ENCODE peak calls at places on chromosomes 2 and 18, in five cellular contexts. One of them, this sample, is unnamed.

GRCh38 chr2:8477511-8478132 is 204.2 kb upstream of the ID2 start:
- DNase-seq in uterus: no peak
- DNase-seq in naive thymus-derived CD4-positive, alpha-beta T cell: peak; percentile 19
- DNase-seq in NB4: peak; percentile 87
- DNase-seq in GM12864: peak; percentile 66
- DNase-seq in this sample: peak; percentile 88

GRCh38 chr2:29839306-29839705 is 82.1 kb downstream of the ALK start:
- DNase-seq in NB4: no peak
- DNase-seq in naive thymus-derived CD4-positive, alpha-beta T cell: no peak
- DNase-seq in GM12864: no peak
- DNase-seq in uterus: no peak
- DNase-seq in this sample: no peak

GRCh38 chr18:63249781-63250180 is 69.8 kb downstream of the BCL2 start:
- DNase-seq in uterus: peak; percentile 50
- DNase-seq in naive thymus-derived CD4-positive, alpha-beta T cell: peak; percentile 53
- DNase-seq in NB4: no peak
- DNase-seq in GM12864: no peak
- DNase-seq in this sample: no peak

GRCh38 chr2:8178916-8179315 is 502.9 kb upstream of the ID2 start:
- DNase-seq in GM12864: no peak
- DNase-seq in naive thymus-derived CD4-positive, alpha-beta T cell: no peak
- DNase-seq in NB4: no peak
- DNase-seq in uterus: no peak
- DNase-seq in this sample: no peak

GRCh38 chr2:119517433-119517832 is 6.8 kb downstream of the SCTR start:
- DNase-seq in uterus: no peak
- DNase-seq in naive thymus-derived CD4-positive, alpha-beta T cell: peak; percentile 25
- DNase-seq in GM12864: peak; percentile 29
- DNase-seq in NB4: peak; percentile 77
- DNase-seq in this sample: no peak

GRCh38 chr18:58569490-58569911 is 59.4 kb downstream of the ALPK2 start:
- DNase-seq in uterus: no peak
- DNase-seq in naive thymus-derived CD4-positive, alpha-beta T cell: no peak
- DNase-seq in NB4: no peak
- DNase-seq in GM12864: no peak
- DNase-seq in this sample: no peak

GRCh38 chr18:48330016-48330991 is 78.9 kb downstream of the ZBTB7C start:
- DNase-seq in GM12864: no peak
- DNase-seq in uterus: no peak
- DNase-seq in NB4: no peak
- DNase-seq in naive thymus-derived CD4-positive, alpha-beta T cell: no peak
- DNase-seq in this sample: peak; percentile 68

GRCh38 chr2:53787255-53787910 is 539 bp downstream of the ERLEC1 start:
- DNase-seq in NB4: peak; percentile 62
- DNase-seq in uterus: no peak
- DNase-seq in naive thymus-derived CD4-positive, alpha-beta T cell: no peak
- DNase-seq in GM12864: no peak
- DNase-seq in this sample: no peak

GRCh38 chr18:11308499-11308898 is 159.1 kb upstream of the PIEZO2 start:
- DNase-seq in GM12864: no peak
- DNase-seq in uterus: no peak
- DNase-seq in NB4: peak; percentile 69
- DNase-seq in naive thymus-derived CD4-positive, alpha-beta T cell: no peak
- DNase-seq in this sample: no peak

GRCh38 chr2:186927185-186927866 is 78.4 kb upstream of the ZSWIM2 start:
- DNase-seq in GM12864: no peak
- DNase-seq in naive thymus-derived CD4-positive, alpha-beta T cell: no peak
- DNase-seq in uterus: no peak
- DNase-seq in NB4: no peak
- DNase-seq in this sample: no peak

GRCh38 chr2:230226090-230226551 is 585 bp downstream of the SP140 start:
- DNase-seq in NB4: peak; percentile 57
- DNase-seq in uterus: no peak
- DNase-seq in naive thymus-derived CD4-positive, alpha-beta T cell: peak; percentile 30
- DNase-seq in GM12864: peak; percentile 78
- DNase-seq in this sample: no peak

GRCh38 chr2:231687133-231687852 is 21.0 kb upstream of the PTMA start:
- DNase-seq in naive thymus-derived CD4-positive, alpha-beta T cell: peak; percentile 70
- DNase-seq in GM12864: no peak
- DNase-seq in uterus: no peak
- DNase-seq in NB4: peak; percentile 95
- DNase-seq in this sample: no peak

GRCh38 chr2:207725815-207726578 is 14.6 kb downstream of the CCNYL1 start:
- DNase-seq in NB4: no peak
- DNase-seq in GM12864: no peak
- DNase-seq in naive thymus-derived CD4-positive, alpha-beta T cell: peak; percentile 37
- DNase-seq in uterus: no peak
- DNase-seq in this sample: no peak

GRCh38 chr2:113277474-113278072 is 1.1 kb downstream of the PAX8 start:
- DNase-seq in GM12864: no peak
- DNase-seq in uterus: no peak
- DNase-seq in NB4: no peak
- DNase-seq in naive thymus-derived CD4-positive, alpha-beta T cell: no peak
- DNase-seq in this sample: no peak

GRCh38 chr18:32576296-32576916 is 105.7 kb upstream of the GAREM1 start:
- DNase-seq in GM12864: no peak
- DNase-seq in NB4: peak; percentile 27
- DNase-seq in naive thymus-derived CD4-positive, alpha-beta T cell: no peak
- DNase-seq in uterus: no peak
- DNase-seq in this sample: no peak

GRCh38 chr2:50729306-50730105 is 302.4 kb downstream of the NRXN1 start:
- DNase-seq in NB4: no peak
- DNase-seq in GM12864: no peak
- DNase-seq in uterus: no peak
- DNase-seq in naive thymus-derived CD4-positive, alpha-beta T cell: no peak
- DNase-seq in this sample: no peak

GRCh38 chr18:64103979-64104378 is 44.9 kb downstream of the LINC00305 start:
- DNase-seq in GM12864: no peak
- DNase-seq in naive thymus-derived CD4-positive, alpha-beta T cell: no peak
- DNase-seq in NB4: no peak
- DNase-seq in uterus: no peak
- DNase-seq in this sample: no peak

GRCh38 chr2:143901185-143901842 is 618.6 kb downstream of the ZEB2 start:
- DNase-seq in naive thymus-derived CD4-positive, alpha-beta T cell: no peak
- DNase-seq in GM12864: no peak
- DNase-seq in NB4: peak; percentile 27
- DNase-seq in uterus: no peak
- DNase-seq in this sample: peak; percentile 55

GRCh38 chr2:8987413-8987812 is 16.1 kb downstream of the MBOAT2 start:
- DNase-seq in GM12864: no peak
- DNase-seq in NB4: no peak
- DNase-seq in uterus: no peak
- DNase-seq in naive thymus-derived CD4-positive, alpha-beta T cell: no peak
- DNase-seq in this sample: no peak

GRCh38 chr2:120879401-120880295 is 144.0 kb downstream of the GLI2 start:
- DNase-seq in uterus: peak; percentile 41
- DNase-seq in GM12864: no peak
- DNase-seq in naive thymus-derived CD4-positive, alpha-beta T cell: no peak
- DNase-seq in NB4: no peak
- DNase-seq in this sample: no peak

GRCh38 chr18:37630326-37630725 is 64.7 kb upstream of the CELF4 start:
- DNase-seq in GM12864: no peak
- DNase-seq in uterus: no peak
- DNase-seq in NB4: no peak
- DNase-seq in naive thymus-derived CD4-positive, alpha-beta T cell: no peak
- DNase-seq in this sample: no peak

GRCh38 chr2:216636570-216637450 is 3.6 kb downstream of the IGFBP2 start:
- DNase-seq in NB4: peak; percentile 64
- DNase-seq in GM12864: no peak
- DNase-seq in uterus: peak; percentile 65
- DNase-seq in naive thymus-derived CD4-positive, alpha-beta T cell: no peak
- DNase-seq in this sample: no peak

GRCh38 chr2:100780203-100781008 is 39.5 kb upstream of the NPAS2 start:
- DNase-seq in uterus: peak; percentile 29
- DNase-seq in GM12864: no peak
- DNase-seq in naive thymus-derived CD4-positive, alpha-beta T cell: no peak
- DNase-seq in NB4: peak; percentile 89
- DNase-seq in this sample: peak; percentile 79

GRCh38 chr2:46296216-46296839 is 879 bp upstream of the EPAS1 start:
- DNase-seq in uterus: peak; percentile 54
- DNase-seq in NB4: peak; percentile 80
- DNase-seq in GM12864: no peak
- DNase-seq in naive thymus-derived CD4-positive, alpha-beta T cell: peak; percentile 22
- DNase-seq in this sample: no peak

GRCh38 chr2:118046628-118047210 is 32.8 kb upstream of the CCDC93 start:
- DNase-seq in GM12864: no peak
- DNase-seq in NB4: peak; percentile 52
- DNase-seq in naive thymus-derived CD4-positive, alpha-beta T cell: peak; percentile 36
- DNase-seq in uterus: no peak
- DNase-seq in this sample: no peak

GRCh38 chr2:19176977-19177376 is 181.4 kb downstream of the OSR1 start:
- DNase-seq in GM12864: no peak
- DNase-seq in uterus: no peak
- DNase-seq in naive thymus-derived CD4-positive, alpha-beta T cell: no peak
- DNase-seq in NB4: no peak
- DNase-seq in this sample: no peak

GRCh38 chr18:34097312-34097711 is 127.4 kb downstream of the NOL4 start:
- DNase-seq in uterus: no peak
- DNase-seq in NB4: no peak
- DNase-seq in GM12864: no peak
- DNase-seq in naive thymus-derived CD4-positive, alpha-beta T cell: no peak
- DNase-seq in this sample: peak; percentile 10

GRCh38 chr2:27636766-27637165 is 7.9 kb downstream of the GPN1 start:
- DNase-seq in GM12864: no peak
- DNase-seq in NB4: peak; percentile 9
- DNase-seq in naive thymus-derived CD4-positive, alpha-beta T cell: no peak
- DNase-seq in uterus: no peak
- DNase-seq in this sample: no peak

GRCh38 chr18:61797691-61798590 is 94.9 kb downstream of the RNF152 start:
- DNase-seq in GM12864: no peak
- DNase-seq in naive thymus-derived CD4-positive, alpha-beta T cell: no peak
- DNase-seq in NB4: no peak
- DNase-seq in uterus: no peak
- DNase-seq in this sample: no peak

GRCh38 chr2:241611062-241611461 is 25.9 kb downstream of the THAP4 start:
- DNase-seq in naive thymus-derived CD4-positive, alpha-beta T cell: no peak
- DNase-seq in NB4: no peak
- DNase-seq in GM12864: no peak
- DNase-seq in uterus: no peak
- DNase-seq in this sample: no peak
- H3K4me3 ChIP-seq in naive thymus-derived CD4-positive, alpha-beta T cell: no peak overlapping the region
- H3K4me3 ChIP-seq in NB4: no peak overlapping the region
- H3K4me3 ChIP-seq in GM12864: no peak overlapping the region
- H3K4me3 ChIP-seq in uterus: no peak overlapping the region
- H3K4me3 ChIP-seq in this sample: no peak overlapping the region

DNA sequence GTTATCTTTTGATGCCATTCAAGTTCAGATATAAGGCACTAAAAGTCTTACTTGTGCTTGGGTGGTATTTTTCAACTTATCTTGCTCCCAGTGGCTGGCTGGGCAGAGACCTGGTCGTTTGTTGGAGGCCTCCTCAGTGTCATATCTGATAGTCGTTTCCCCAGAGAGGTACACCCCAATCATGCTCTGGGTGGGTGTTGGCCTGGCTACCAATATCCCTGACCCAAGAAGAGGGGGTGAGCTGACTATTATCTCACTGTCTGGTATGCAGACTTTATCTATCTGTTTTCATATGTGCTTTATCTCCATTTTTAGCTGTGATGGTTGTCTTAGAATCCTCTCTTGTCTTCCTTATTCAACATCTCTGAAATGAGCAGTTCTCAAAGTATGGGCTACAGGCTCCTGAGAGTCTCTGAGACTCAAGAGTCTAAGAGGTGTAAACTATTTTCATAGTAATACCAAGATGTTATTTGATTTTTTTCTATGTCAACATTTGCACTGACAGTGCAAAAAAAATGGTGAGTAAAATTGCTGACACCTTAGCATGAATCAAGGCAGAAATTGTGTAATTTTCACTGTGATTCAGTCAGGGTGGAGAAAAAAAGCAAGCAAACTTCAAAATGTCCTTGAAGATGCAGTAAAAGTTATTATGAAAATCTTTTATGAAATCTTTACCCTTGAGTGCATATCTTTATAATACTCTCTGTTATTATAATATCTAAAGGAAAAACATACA is 12.3 kb upstream of the PLEK start:
- DNase-seq in uterus: no peak
- DNase-seq in GM12864: no peak
- DNase-seq in naive thymus-derived CD4-positive, alpha-beta T cell: no peak
- DNase-seq in NB4: no peak
- DNase-seq in this sample: no peak
- H3K4me3 ChIP-seq in uterus: no peak overlapping the region
- H3K4me3 ChIP-seq in GM12864: no peak overlapping the region
- H3K4me3 ChIP-seq in naive thymus-derived CD4-positive, alpha-beta T cell: no peak overlapping the region
- H3K4me3 ChIP-seq in NB4: no peak overlapping the region
- H3K4me3 ChIP-seq in this sample: no peak overlapping the region

GRCh38 chr2:64331846-64332245 is 122.1 kb upstream of the LGALSL start:
- DNase-seq in naive thymus-derived CD4-positive, alpha-beta T cell: no peak
- DNase-seq in GM12864: no peak
- DNase-seq in uterus: no peak
- DNase-seq in NB4: no peak
- DNase-seq in this sample: no peak

GRCh38 chr2:64329848-64330247 is 124.1 kb upstream of the LGALSL start:
- DNase-seq in naive thymus-derived CD4-positive, alpha-beta T cell: no peak
- DNase-seq in NB4: no peak
- DNase-seq in uterus: peak; percentile 46
- DNase-seq in GM12864: no peak
- DNase-seq in this sample: no peak

GRCh38 chr2:64331430-64331700 is 122.6 kb upstream of the LGALSL start:
- DNase-seq in NB4: no peak
- DNase-seq in naive thymus-derived CD4-positive, alpha-beta T cell: no peak
- DNase-seq in uterus: no peak
- DNase-seq in GM12864: no peak
- DNase-seq in this sample: no peak

GRCh38 chr2:64330281-64330680 is 123.7 kb upstream of the LGALSL start:
- DNase-seq in naive thymus-derived CD4-positive, alpha-beta T cell: no peak
- DNase-seq in GM12864: no peak
- DNase-seq in uterus: no peak
- DNase-seq in NB4: no peak
- DNase-seq in this sample: no peak

DNA sequence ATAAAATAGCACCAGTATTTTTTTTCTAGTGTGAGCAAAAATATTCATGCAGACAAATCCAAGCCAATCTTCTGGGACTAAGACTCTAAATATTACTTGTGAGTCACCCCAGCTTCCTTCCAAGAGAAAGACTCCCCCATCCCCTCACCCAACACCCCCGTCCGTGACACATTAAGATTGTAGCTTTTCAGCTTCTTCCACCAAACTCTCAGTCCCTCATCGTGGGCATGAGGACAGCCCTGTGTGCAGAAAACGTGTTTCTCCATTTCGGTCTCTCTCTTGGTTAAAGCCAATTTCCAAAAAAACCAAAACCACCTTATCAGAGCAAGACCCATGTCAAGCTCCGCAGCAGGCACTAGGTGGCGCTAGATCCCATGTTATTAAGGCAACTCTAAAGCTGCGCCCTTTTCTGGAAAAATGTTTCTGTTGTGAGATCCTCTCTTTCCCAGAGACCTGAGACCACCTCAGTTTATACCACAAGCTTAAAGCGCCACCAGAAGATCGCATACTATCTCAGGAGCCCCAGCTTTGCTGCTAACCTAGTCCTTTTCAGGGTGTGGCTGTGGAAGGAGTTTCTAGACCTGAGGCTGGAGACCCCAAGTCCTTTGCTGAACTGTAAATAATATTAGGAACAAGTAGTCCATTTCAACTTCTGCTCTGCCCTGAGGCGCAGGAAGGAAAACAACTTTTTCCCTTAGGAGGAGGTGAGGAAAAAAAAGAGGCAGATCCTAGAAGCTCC is 123.1 kb upstream of the LGALSL start:
- DNase-seq in NB4: peak; percentile 89
- DNase-seq in naive thymus-derived CD4-positive, alpha-beta T cell: peak; percentile 79
- DNase-seq in uterus: peak; percentile 89
- DNase-seq in GM12864: peak; percentile 66
- DNase-seq in this sample: no peak
- H3K4me3 ChIP-seq in NB4: peak overlapping the region; percentile 33
- H3K4me3 ChIP-seq in naive thymus-derived CD4-positive, alpha-beta T cell: no peak overlapping the region
- H3K4me3 ChIP-seq in uterus: no peak overlapping the region
- H3K4me3 ChIP-seq in GM12864: no peak overlapping the region
- H3K4me3 ChIP-seq in this sample: peak overlapping the region; percentile 46

GRCh38 chr2:147364597-147364996 is 480.2 kb upstream of the ACVR2A start:
- DNase-seq in uterus: no peak
- DNase-seq in NB4: no peak
- DNase-seq in naive thymus-derived CD4-positive, alpha-beta T cell: peak; percentile 8
- DNase-seq in GM12864: no peak
- DNase-seq in this sample: no peak
- H3K4me3 ChIP-seq in uterus: no peak overlapping the region
- H3K4me3 ChIP-seq in NB4: no peak overlapping the region
- H3K4me3 ChIP-seq in naive thymus-derived CD4-positive, alpha-beta T cell: peak overlapping the region; percentile 24
- H3K4me3 ChIP-seq in GM12864: no peak overlapping the region
- H3K4me3 ChIP-seq in this sample: no peak overlapping the region

This sample was measured in epithelial cell of proximal tubule.